ENCODE peak calls at places on chromosomes 12 and 14, in four cellular contexts. P, T, N and J are unnamed samples.

GRCh38 chr14:43795600-43796228 is 711.4 kb downstream of the FSCB start:
- DNase-seq in P (peak), T (peak), N (no peak), J (no peak)

GRCh38 chr14:79442776-79443175 is 768.5 kb downstream of the DIO2 start:
- DNase-seq in P (no peak), T (no peak), N (no peak), J (no peak)

GRCh38 chr14:92254786-92255185 is 68.2 kb upstream of the SLC24A4 start:
- DNase-seq in P (no peak), T (peak), N (no peak), J (no peak)

GRCh38 chr12:104376650-104377506 is 73.3 kb downstream of the EID3 start:
- DNase-seq in P (peak), T (peak), N (no peak), J (no peak)

GRCh38 chr14:22882529-22883190 is 362 bp upstream of the REM2 start:
- DNase-seq in P (peak), T (peak), N (peak), J (no peak)

GRCh38 chr14:33836895-33837577 is 113.8 kb downstream of the EGLN3 start:
- DNase-seq in P (no peak), T (no peak), N (no peak), J (no peak)

GRCh38 chr14:106318700-106319099 is 792.3 kb downstream of the TMEM121 start:
- DNase-seq in P (no peak), T (no peak), N (peak), J (no peak)

GRCh38 chr12:76470028-76470939 is 89.3 kb downstream of the OSBPL8 start:
- DNase-seq in P (peak), T (peak), N (peak), J (peak)

GRCh38 chr12:106492893-106493292 is 89.9 kb upstream of the RFX4 start:
- DNase-seq in P (no peak), T (no peak), N (no peak), J (no peak)

GRCh38 chr12:62603061-62603810 is 136.6 kb downstream of the MON2 start:
- DNase-seq in P (peak), T (peak), N (peak), J (peak)

GRCh38 chr12:46153267-46153872 is 115.5 kb downstream of the SLC38A1 start:
- DNase-seq in P (peak), T (peak), N (no peak), J (no peak)

GRCh38 chr14:105151131-105151837 is 17.3 kb downstream of the JAG2 start:
- DNase-seq in P (no peak), T (no peak), N (no peak), J (no peak)

GRCh38 chr14:57073986-57074385 is 194.7 kb downstream of the EXOC5 start:
- DNase-seq in P (no peak), T (no peak), N (no peak), J (no peak)

GRCh38 chr12:123761841-123762714 is at the start of gene DNAH10:
- DNase-seq in P (no peak), T (no peak), N (no peak), J (peak)

GRCh38 chr14:102749833-102750775 is 27.1 kb upstream of the TRAF3 start:
- DNase-seq in P (no peak), T (no peak), N (no peak), J (no peak)

GRCh38 chr12:8544295-8544694 is 3.6 kb upstream of the CLEC4E start:
- DNase-seq in P (peak), T (peak), N (peak), J (peak)

GRCh38 chr14:57755018-57755521 is 110.8 kb downstream of the SLC35F4 start:
- DNase-seq in P (no peak), T (no peak), N (no peak), J (no peak)

GRCh38 chr14:56889705-56890104 is 79.4 kb upstream of the OTX2 start:
- DNase-seq in P (no peak), T (no peak), N (no peak), J (no peak)

GRCh38 chr14:97777622-97778021 is 980.4 kb downstream of the VRK1 start:
- DNase-seq in P (no peak), T (no peak), N (no peak), J (no peak)

GRCh38 chr14:69766984-69767368 is at the start of gene SRSF5:
- DNase-seq in P (peak), T (peak), N (peak), J (peak)

GRCh38 chr12:100494026-100494425 is 20.4 kb downstream of the NR1H4 start:
- DNase-seq in P (no peak), T (no peak), N (no peak), J (no peak)

GRCh38 chr12:52053570-52054209 is 2.4 kb downstream of the NR4A1 start:
- DNase-seq in P (peak), T (peak), N (no peak), J (no peak)

GRCh38 chr12:52050771-52051541 is at the start of gene NR4A1:
- DNase-seq in P (peak), T (peak), N (peak), J (peak)

GRCh38 chr12:52050116-52050770 is 999 bp upstream of the NR4A1 start:
- DNase-seq in P (no peak), T (peak), N (no peak), J (no peak)

GRCh38 chr12:52054231-52054837 is 3.1 kb downstream of the NR4A1 start:
- DNase-seq in P (peak), T (no peak), N (no peak), J (no peak)

GRCh38 chr12:52052471-52053186 is 1.4 kb downstream of the NR4A1 start:
- DNase-seq in P (peak), T (peak), N (peak), J (no peak)
- TF ChIP-seq ELK1 in P (no peak), T (no peak), N (no peak), J (no peak)

GRCh38 chr14:54662491-54663116 is 95.7 kb downstream of the SAMD4A start:
- DNase-seq in P (no peak), T (no peak), N (no peak), J (no peak)
- TF ChIP-seq ELK1 in P (no peak), T (no peak), N (no peak), J (no peak)

GRCh38 chr14:99232406-99233214 is 39.4 kb downstream of the BCL11B start:
- DNase-seq in P (no peak), T (no peak), N (no peak), J (no peak)

GRCh38 chr14:99231850-99232401 is 40.1 kb downstream of the BCL11B start:
- DNase-seq in P (no peak), T (no peak), N (no peak), J (no peak)

GRCh38 chr14:99231181-99231849 is 40.7 kb downstream of the BCL11B start:
- DNase-seq in P (no peak), T (no peak), N (no peak), J (no peak)

GRCh38 chr14:99229654-99230215 is 42.3 kb downstream of the BCL11B start:
- DNase-seq in P (no peak), T (no peak), N (no peak), J (no peak)

DNA sequence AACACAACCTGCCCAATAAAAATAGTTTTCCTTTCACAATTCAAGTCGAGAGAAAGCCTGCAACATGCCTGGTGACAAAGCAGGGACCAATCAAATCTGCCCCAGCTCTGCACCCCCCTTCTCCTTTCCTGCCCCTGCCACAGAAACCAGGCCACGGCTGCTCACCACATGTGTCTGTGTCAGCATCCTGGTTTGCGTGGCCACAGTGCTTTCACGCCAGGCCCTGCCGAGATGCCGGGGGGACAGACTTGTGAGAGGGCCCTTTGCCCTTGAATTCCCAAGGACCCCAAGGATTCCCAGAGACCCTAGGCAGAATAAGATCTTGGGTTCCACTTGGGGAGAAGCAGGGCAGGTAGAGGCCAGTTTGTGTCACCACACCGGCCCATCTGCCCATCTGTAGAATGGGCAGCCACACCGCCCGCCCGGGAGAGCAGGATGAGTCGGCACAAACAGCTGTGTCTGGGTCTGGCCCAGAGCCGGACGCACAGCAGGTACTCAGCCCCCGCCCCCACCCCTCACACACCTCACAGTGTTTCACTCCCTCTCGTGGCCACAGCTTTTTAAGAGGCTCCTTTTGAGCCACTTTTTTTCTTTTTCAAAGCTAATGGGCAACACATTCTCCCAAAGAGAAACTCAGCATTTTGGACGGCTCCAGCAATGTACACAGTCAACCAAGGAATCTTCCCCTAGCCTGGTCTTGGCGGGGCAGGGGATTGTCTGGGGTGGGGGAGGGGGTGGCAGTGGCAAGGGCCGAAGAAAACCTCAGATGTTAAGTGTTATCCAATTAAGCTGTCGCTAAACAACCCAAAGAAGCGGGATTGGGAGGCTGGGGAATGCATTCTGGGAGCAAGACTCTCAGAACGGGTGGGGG is 41.5 kb downstream of the BCL11B start:
- DNase-seq in P (no peak), T (no peak), N (peak), J (no peak)
- TF ChIP-seq ELK1 in P (no peak), T (no peak), N (no peak), J (no peak)

GRCh38 chr12:19576421-19576925 is 137.2 kb downstream of the AEBP2 start:
- DNase-seq in P (no peak), T (peak), N (no peak), J (no peak)
- TF ChIP-seq ELK1 in P (no peak), T (no peak), N (no peak), J (no peak)

DNA sequence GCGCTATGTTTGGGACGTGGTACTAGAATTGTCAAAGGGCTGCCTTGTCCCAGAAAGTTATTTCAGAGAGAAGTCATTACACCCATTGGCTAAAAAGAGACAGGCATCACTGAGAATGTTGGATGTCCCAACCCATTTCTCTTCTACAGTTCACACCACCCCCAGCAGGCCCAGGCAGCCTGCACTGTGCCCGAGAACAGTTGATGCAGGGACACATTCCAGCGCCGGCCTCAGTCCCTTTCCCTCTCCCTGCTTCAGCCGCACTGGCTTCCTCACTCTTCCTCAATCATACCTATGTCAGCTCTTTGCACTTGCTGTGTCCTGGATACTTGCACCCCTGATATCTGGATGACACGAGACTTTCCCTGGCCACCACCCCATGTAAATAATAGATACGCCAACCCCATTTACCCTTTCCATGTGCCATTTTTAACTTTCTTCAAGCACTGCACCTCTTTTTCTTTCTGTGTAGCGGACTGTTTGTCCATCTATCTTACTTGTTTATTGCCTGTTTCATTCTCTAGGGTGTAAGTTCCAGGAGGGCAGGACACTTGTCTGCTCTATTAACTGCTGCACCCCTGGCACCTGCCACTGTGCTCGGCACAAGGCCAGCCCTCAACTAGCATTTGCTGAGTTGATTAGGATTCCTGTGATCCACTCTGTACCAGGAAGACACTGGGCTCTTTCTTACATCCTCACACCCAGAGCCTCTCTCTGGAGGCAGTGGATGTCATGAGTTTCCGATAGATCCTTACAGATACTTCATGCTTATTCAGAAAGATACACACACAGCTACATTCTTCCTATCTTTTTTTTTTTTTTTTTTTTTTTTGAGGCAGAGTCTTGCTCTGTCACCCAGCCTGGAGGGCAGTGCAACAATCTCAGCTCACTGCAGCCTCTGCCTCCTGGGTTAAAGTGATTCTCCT is 76.6 kb upstream of the CEP83 start:
- DNase-seq in P (no peak), T (no peak), N (no peak), J (no peak)
- TF ChIP-seq ELK1 in P (no peak), T (no peak), N (no peak), J (no peak)

DNA sequence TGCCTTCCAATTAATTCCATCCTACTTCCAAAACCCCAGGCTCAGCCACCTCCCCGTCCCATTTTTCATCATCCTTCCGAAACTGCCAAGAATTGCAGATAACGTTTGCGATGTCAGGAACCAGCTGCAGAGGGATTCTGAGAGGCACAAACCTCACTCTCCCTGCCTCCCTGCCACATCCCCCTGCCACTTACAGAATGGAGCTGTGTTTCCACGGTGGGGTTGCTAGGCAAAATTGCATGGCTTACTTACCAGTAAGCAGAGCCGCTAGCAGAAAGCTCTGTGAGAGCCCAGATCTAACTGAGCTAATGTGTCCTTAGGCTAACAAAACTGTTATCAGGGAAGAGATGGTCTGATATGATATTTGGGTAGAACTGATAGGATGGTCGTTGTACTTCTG is 127.4 kb downstream of the KCNK10 start:
- DNase-seq in P (no peak), T (no peak), N (no peak), J (no peak)
- TF ChIP-seq ELK1 in P (no peak), T (no peak), N (no peak), J (no peak)